ENCODE peak calls at places on chromosomes 13 and 19, in seven cellular contexts. Z is Panc1, A is psoas muscle, N is cardiac muscle cell, H is tibial artery, I is colonic mucosa, J is A549. E is an unnamed sample.

GRCh38 chr13:31867709-31868108 is 128.4 kb downstream of the RXFP2 start:
- DNase-seq in I (no peak), N (no peak), H (no peak), J (no peak), A (no peak), Z (no peak), E (no peak)

GRCh38 chr13:29925457-29925856 is 75.0 kb upstream of the UBL3 start:
- DNase-seq in J (peak; percentile 33), I (peak; percentile 83), A (peak; percentile 66), N (peak; percentile 70), H (peak; percentile 97), Z (no peak), E (peak; percentile 90)

GRCh38 chr19:49983645-49984229 is 22.8 kb upstream of the SIGLEC11 start:
- DNase-seq in I (peak; percentile 74), H (peak; percentile 54), N (peak; percentile 73), J (peak; percentile 70), A (peak; percentile 34), Z (peak; percentile 20), E (peak; percentile 38)

GRCh38 chr13:111902726-111903125 is 164.2 kb upstream of the SOX1 start:
- DNase-seq in I (no peak), J (no peak), N (no peak), Z (no peak), H (no peak), A (no peak), E (no peak)

GRCh38 chr13:36680918-36681317 is 7.1 kb downstream of the SERTM1 start:
- DNase-seq in H (no peak), Z (no peak), N (no peak), A (no peak), I (no peak), J (no peak), E (no peak)

GRCh38 chr13:103523853-103524252 is 457.6 kb upstream of the SLC10A2 start:
- DNase-seq in H (no peak), Z (no peak), I (no peak), A (no peak), N (no peak), J (no peak), E (no peak)

GRCh38 chr13:61664821-61665705 is 249.4 kb upstream of the PCDH20 start:
- DNase-seq in A (no peak), I (no peak), H (no peak), N (no peak), Z (peak; percentile 54), J (no peak), E (no peak)

GRCh38 chr13:103983948-103984347 is 917.7 kb upstream of the SLC10A2 start:
- DNase-seq in A (no peak), H (no peak), I (no peak), N (no peak), Z (no peak), J (no peak), E (no peak)

GRCh38 chr19:14139944-14140343 is 3.6 kb upstream of the ASF1B start:
- DNase-seq in H (peak; percentile 65), J (no peak), Z (no peak), A (peak; percentile 69), N (no peak), I (no peak), E (no peak)

GRCh38 chr19:8578642-8579265 is 1.5 kb upstream of the MYO1F start:
- DNase-seq in A (peak; percentile 78), H (peak; percentile 84), N (peak; percentile 85), I (peak; percentile 86), J (peak; percentile 66), Z (no peak), E (peak; percentile 40)

GRCh38 chr19:2615782-2616181 is 86.7 kb downstream of the GNG7 start:
- DNase-seq in A (no peak), Z (no peak), I (no peak), J (no peak), N (no peak), H (no peak), E (no peak)

GRCh38 chr19:54136086-54136863 is 1.3 kb upstream of the CNOT3 start:
- DNase-seq in Z (no peak), N (no peak), I (peak; percentile 45), H (no peak), A (no peak), J (no peak), E (no peak)

GRCh38 chr19:1531587-1531986 is 7.7 kb downstream of the PLK5 start:
- DNase-seq in N (no peak), H (no peak), A (no peak), Z (no peak), J (no peak), I (no peak), E (no peak)

GRCh38 chr13:37656247-37656940 is 57.8 kb upstream of the POSTN start:
- DNase-seq in Z (peak; percentile 39), J (peak; percentile 15), N (no peak), H (peak; percentile 20), A (no peak), I (no peak), E (no peak)

GRCh38 chr19:6218497-6219146 is 61.2 kb downstream of the MLLT1 start:
- DNase-seq in A (peak; percentile 91), N (peak; percentile 85), J (peak; percentile 82), H (peak; percentile 92), I (peak; percentile 93), Z (peak; percentile 42), E (peak; percentile 86)

GRCh38 chr13:40518481-40518882 is 148.0 kb downstream of the FOXO1 start:
- DNase-seq in N (no peak), Z (no peak), A (no peak), J (no peak), I (no peak), H (no peak), E (no peak)

GRCh38 chr13:41765020-41765419 is 195.9 kb downstream of the VWA8 start:
- DNase-seq in J (no peak), A (no peak), I (no peak), H (no peak), N (no peak), Z (no peak), E (no peak)

GRCh38 chr19:43315851-43316250 is 37.6 kb upstream of the CD177 start:
- DNase-seq in A (no peak), Z (no peak), I (no peak), H (no peak), N (no peak), J (no peak), E (no peak)

GRCh38 chr19:18488403-18488723 is 33.5 kb downstream of the ELL start:
- DNase-seq in J (peak; percentile 58), H (no peak), Z (no peak), I (no peak), A (no peak), N (no peak), E (no peak)

GRCh38 chr19:12112701-12113100 is 27.4 kb downstream of the ZNF20 start:
- DNase-seq in H (no peak), I (no peak), J (no peak), A (no peak), N (no peak), Z (no peak), E (no peak)

GRCh38 chr13:94967183-94968039 is 255.1 kb upstream of the SOX21 start:
- DNase-seq in H (no peak), A (peak; percentile 12), I (no peak), J (peak; percentile 21), N (peak; percentile 56), Z (no peak), E (no peak)

DNA sequence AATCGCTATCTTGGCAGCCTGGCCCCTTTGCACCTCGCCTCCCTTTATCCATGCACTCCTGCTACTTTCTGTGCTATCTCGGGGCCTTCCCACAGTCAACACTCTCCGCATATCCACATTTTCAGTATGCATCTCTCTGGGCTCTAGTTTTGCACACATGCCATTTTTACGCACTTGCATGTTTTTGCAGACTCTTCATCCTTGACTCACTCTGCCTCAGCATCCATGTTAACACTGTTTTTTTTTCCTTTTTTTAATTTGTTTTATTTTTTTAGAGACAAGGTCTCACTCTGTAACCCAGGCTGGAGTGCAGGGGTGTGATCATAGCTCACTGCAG is 2.5 kb downstream of the MAMSTR start:
- DNase-seq in A (no peak), J (no peak), I (no peak), Z (no peak), N (no peak), H (no peak), E (no peak)
- H3K4me1 ChIP-seq in A (peaks cover 35% of the 10 kb centered on the region), J (peaks cover 23% of the 10 kb centered on the region), I (peaks cover 15% of the 10 kb centered on the region), Z (no peaks in the 10 kb centered on the region), N (peaks cover 26% of the 10 kb centered on the region), H (peaks cover 4% of the 10 kb centered on the region), E (peaks cover 58% of the 10 kb centered on the region)

GRCh38 chr19:41403181-41403970 is 5.8 kb downstream of the BCKDHA start:
- DNase-seq in N (no peak), J (no peak), I (no peak), H (no peak), A (no peak), Z (no peak), E (no peak)
- H3K4me1 ChIP-seq in N (peaks cover 5% of the 10 kb centered on the region), J (peaks cover 9% of the 10 kb centered on the region), I (peaks cover 5% of the 10 kb centered on the region), H (no peaks in the 10 kb centered on the region), A (peaks cover 21% of the 10 kb centered on the region), Z (no peaks in the 10 kb centered on the region), E (peaks cover 14% of the 10 kb centered on the region)

DNA sequence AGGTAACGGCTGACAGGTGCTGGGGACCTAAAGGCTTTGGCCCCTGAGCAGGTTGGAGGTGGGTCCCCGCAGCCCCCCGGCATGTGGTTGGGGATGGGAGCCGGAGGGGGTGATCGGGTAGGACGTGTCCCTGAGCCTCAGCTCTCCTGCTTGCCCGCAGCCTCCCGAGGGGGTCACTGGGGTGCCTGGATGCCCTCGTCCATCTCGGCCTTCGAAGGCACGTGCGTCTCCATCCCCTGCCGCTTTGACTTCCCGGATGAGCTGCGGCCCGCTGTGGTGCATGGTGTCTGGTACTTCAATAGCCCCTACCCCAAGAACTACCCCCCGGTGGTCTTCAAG is 3.5 kb downstream of the MAG start:
- DNase-seq in I (no peak), J (no peak), A (no peak), H (no peak), N (no peak), Z (no peak), E (no peak)
- H3K4me1 ChIP-seq in I (no peaks in the 10 kb centered on the region), J (no peaks in the 10 kb centered on the region), A (no peaks in the 10 kb centered on the region), H (no peaks in the 10 kb centered on the region), N (no peaks in the 10 kb centered on the region), Z (no peaks in the 10 kb centered on the region), E (no peaks in the 10 kb centered on the region)

GRCh38 chr19:45135176-45135575 is 25.6 kb downstream of the NKPD1 start:
- DNase-seq in A (no peak), N (no peak), Z (no peak), H (no peak), I (no peak), J (no peak), E (no peak)
- H3K4me1 ChIP-seq in A (peaks cover 4% of the 10 kb centered on the region), N (peaks cover 8% of the 10 kb centered on the region), Z (no peaks in the 10 kb centered on the region), H (no peaks in the 10 kb centered on the region), I (no peaks in the 10 kb centered on the region), J (peaks cover 9% of the 10 kb centered on the region), E (no peaks in the 10 kb centered on the region)

GRCh38 chr19:34999498-35000337 is at the start of gene GRAMD1A:
- DNase-seq in J (peak; percentile 99), H (peak; percentile 86), A (peak; percentile 88), Z (peak; percentile 22), I (peak; percentile 90), N (peak; percentile 90), E (peak; percentile 41)

GRCh38 chr19:35000647-35001501 is 751 bp downstream of the GRAMD1A start:
- DNase-seq in A (no peak), Z (no peak), I (peak; percentile 50), J (peak; percentile 70), N (peak; percentile 43), H (no peak), E (no peak)

GRCh38 chr19:35002037-35002535 is 2.0 kb downstream of the GRAMD1A start:
- DNase-seq in N (no peak), I (no peak), A (no peak), H (no peak), J (no peak), Z (no peak), E (no peak)

GRCh38 chr19:34998777-34999497 is 1.2 kb upstream of the GRAMD1A start:
- DNase-seq in A (no peak), N (peak; percentile 73), I (peak; percentile 25), H (no peak), Z (no peak), J (peak; percentile 91), E (no peak)

GRCh38 chr19:35000338-35000646 is 169 bp downstream of the GRAMD1A start:
- DNase-seq in Z (no peak), J (no peak), A (no peak), N (no peak), H (no peak), I (no peak), E (no peak)
- H3K4me1 ChIP-seq in Z (peaks cover 12% of the 10 kb centered on the region), J (peaks cover 80% of the 10 kb centered on the region), A (peaks cover 15% of the 10 kb centered on the region), N (peaks cover 11% of the 10 kb centered on the region), H (no peaks in the 10 kb centered on the region), I (peaks cover 14% of the 10 kb centered on the region), E (peaks cover 3% of the 10 kb centered on the region)